ENCODE peak calls at places on chromosomes 12 and 14, in seven cellular contexts. P, H, F, G, X, B and A are unnamed samples.

GRCh38 chr12:111766608-111767361 is at the start of gene ALDH2:
- DNase-seq in B (peak; percentile 83), X (peak; percentile 93), P (peak; percentile 67), H (peak; percentile 43), F (peak; percentile 93), G (peak; percentile 88), A (peak; percentile 75)

GRCh38 chr12:12007001-12007712 is 63.6 kb upstream of the BCL2L14 start:
- DNase-seq in B (no peak), P (no peak), H (peak; percentile 25), X (no peak), F (no peak), G (no peak), A (peak; percentile 9)

GRCh38 chr12:123897221-123897620 is 75.4 kb downstream of the CCDC92 start:
- DNase-seq in F (no peak), H (peak; percentile 72), B (no peak), P (no peak), G (no peak), X (no peak), A (peak; percentile 23)

GRCh38 chr12:130521375-130522124 is 183.9 kb downstream of the PIWIL1 start:
- DNase-seq in F (no peak), B (no peak), G (no peak), H (no peak), X (no peak), P (no peak), A (no peak)

GRCh38 chr14:24233538-24233866 is 773 bp downstream of the GMPR2 start:
- DNase-seq in P (peak; percentile 12), G (no peak), B (no peak), H (no peak), F (peak; percentile 24), X (no peak), A (no peak)

GRCh38 chr12:92556141-92556540 is 146.6 kb upstream of the PLEKHG7 start:
- DNase-seq in G (no peak), P (no peak), H (no peak), X (no peak), B (no peak), F (no peak), A (no peak)

GRCh38 chr12:42935756-42936155 is 346.2 kb upstream of the PRICKLE1 start:
- DNase-seq in X (no peak), B (no peak), G (no peak), H (peak; percentile 78), P (no peak), F (no peak), A (peak; percentile 62)

GRCh38 chr12:96912261-96912660 is 5.2 kb downstream of the NEDD1 start:
- DNase-seq in B (no peak), H (no peak), F (no peak), X (no peak), G (no peak), P (no peak), A (no peak)

GRCh38 chr12:83015390-83016225 is 328.9 kb downstream of the TMTC2 start:
- DNase-seq in X (no peak), B (no peak), P (no peak), G (no peak), H (no peak), F (no peak), A (no peak)

GRCh38 chr14:105223260-105223659 is 25.1 kb upstream of the BTBD6 start:
- DNase-seq in H (no peak), X (no peak), G (no peak), F (no peak), B (no peak), P (peak; percentile 79), A (peak; percentile 51)
- H2BK120ac ChIP-seq in H (no peak overlapping the region), X (no peak overlapping the region), G (no peak overlapping the region), F (no peak overlapping the region), B (no peak overlapping the region), P (no peak overlapping the region), A (no peak overlapping the region)

GRCh38 chr12:47650469-47650868 is 55.4 kb downstream of the RPAP3 start:
- DNase-seq in X (no peak), F (no peak), B (no peak), G (no peak), H (peak; percentile 50), P (no peak), A (peak; percentile 72)

GRCh38 chr12:47648056-47648579 is 57.7 kb downstream of the RPAP3 start:
- DNase-seq in X (no peak), F (no peak), H (no peak), B (no peak), P (no peak), G (no peak), A (no peak)

GRCh38 chr12:47652491-47653234 is 53.2 kb downstream of the RPAP3 start:
- DNase-seq in H (no peak), P (no peak), X (no peak), F (peak; percentile 56), G (no peak), B (no peak), A (peak; percentile 20)

GRCh38 chr12:47651368-47652254 is 54.2 kb downstream of the RPAP3 start:
- DNase-seq in F (peak; percentile 72), X (peak; percentile 65), B (peak; percentile 17), H (peak; percentile 66), P (peak; percentile 51), G (no peak), A (peak; percentile 76)

GRCh38 chr12:47649381-47649780 is 56.4 kb downstream of the RPAP3 start:
- DNase-seq in F (no peak), P (peak; percentile 18), G (no peak), X (no peak), H (no peak), B (no peak), A (no peak)
- H2BK120ac ChIP-seq in F (no peak overlapping the region), P (no peak overlapping the region), G (no peak overlapping the region), X (no peak overlapping the region), H (no peak overlapping the region), B (no peak overlapping the region), A (no peak overlapping the region)

DNA sequence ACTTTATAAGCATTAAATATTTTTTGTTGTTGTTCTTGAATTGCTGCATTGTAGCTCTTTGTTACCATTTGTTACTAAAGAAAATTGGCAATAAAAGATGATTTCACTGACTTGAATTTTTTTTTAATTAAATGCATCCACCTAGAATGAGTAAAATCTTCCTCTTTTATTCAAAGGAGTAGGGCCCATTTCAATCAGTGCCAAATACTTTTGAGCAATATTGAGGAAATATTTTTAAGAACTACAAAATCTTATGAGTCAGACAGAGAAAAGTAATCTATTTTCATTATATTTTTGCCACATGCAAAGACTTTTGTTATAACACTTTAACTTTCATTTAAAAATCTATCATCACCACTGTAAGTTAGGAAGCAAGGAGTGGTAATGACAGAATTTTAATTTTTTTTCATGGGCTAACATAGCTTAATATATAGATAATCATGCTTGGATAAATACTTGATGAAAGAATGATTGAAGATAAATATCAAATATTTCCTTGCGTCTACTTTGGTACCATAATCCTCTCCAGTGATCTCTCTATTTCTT is 345.2 kb upstream of the KITLG start:
- DNase-seq in P (no peak), F (no peak), H (peak; percentile 7), G (no peak), X (no peak), B (no peak), A (no peak)
- H2BK120ac ChIP-seq in P (no peak overlapping the region), F (peak overlapping the region; percentile 45), H (peak overlapping the region; percentile 86), G (no peak overlapping the region), X (no peak overlapping the region), B (no peak overlapping the region), A (no peak overlapping the region)

GRCh38 chr12:108647936-108648287 is 14.2 kb upstream of the SELPLG start:
- DNase-seq in X (peak; percentile 37), P (no peak), B (no peak), F (no peak), H (no peak), G (no peak), A (no peak)

GRCh38 chr12:108650083-108650482 is 16.4 kb upstream of the SELPLG start:
- DNase-seq in G (no peak), X (no peak), F (no peak), P (no peak), H (no peak), B (no peak), A (no peak)

GRCh38 chr12:108649126-108649525 is 15.4 kb upstream of the SELPLG start:
- DNase-seq in B (no peak), H (peak; percentile 75), X (no peak), F (no peak), P (no peak), G (no peak), A (no peak)

GRCh38 chr12:108648371-108648770 is 14.7 kb upstream of the SELPLG start:
- DNase-seq in G (no peak), B (no peak), P (no peak), H (no peak), X (peak; percentile 20), F (no peak), A (no peak)

DNA sequence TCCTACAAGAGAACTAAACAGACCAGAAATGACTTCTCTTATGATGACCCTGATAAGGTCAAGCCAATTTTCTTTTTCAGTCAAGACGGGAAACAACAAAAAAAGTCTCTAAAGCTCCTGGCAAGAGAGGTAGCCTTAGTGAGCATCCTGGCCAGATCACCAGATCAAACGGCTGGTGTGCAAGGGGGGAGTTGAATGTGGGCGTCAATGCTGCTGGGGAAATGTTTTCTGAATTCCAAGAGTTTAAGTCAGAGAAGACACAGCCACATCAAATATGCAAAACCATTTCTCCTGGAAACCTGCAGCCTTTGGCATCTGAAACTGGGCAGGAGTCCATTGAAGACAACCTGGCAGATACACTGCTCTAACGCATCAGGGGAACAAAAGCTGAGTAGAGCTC is 16.0 kb upstream of the SELPLG start:
- DNase-seq in B (no peak), G (no peak), P (peak; percentile 26), X (no peak), H (peak; percentile 94), F (no peak), A (peak; percentile 48)
- H2BK120ac ChIP-seq in B (no peak overlapping the region), G (no peak overlapping the region), P (no peak overlapping the region), X (no peak overlapping the region), H (no peak overlapping the region), F (no peak overlapping the region), A (no peak overlapping the region)

DNA sequence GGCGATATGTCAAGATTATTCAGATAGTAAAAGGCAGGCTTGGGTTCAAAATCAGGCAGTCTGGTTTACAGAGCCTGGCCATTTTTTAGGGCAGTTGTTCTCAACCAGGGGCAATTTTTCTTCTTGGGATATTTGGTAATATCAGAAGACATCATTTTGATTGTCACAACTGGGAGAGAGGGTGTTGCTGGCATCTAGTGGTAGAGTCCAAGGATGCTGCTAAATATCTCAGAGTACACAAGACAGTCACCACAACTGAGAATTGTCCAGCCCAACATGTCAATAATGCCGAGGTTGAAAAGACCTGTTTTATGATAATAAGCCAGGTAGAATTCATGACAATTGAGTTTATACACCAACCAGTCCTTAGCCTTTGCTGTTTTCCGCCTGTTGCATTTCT is 733.9 kb downstream of the NRXN3 start:
- DNase-seq in F (no peak), B (no peak), P (no peak), X (no peak), G (no peak), H (no peak), A (no peak)
- H2BK120ac ChIP-seq in F (no peak overlapping the region), B (no peak overlapping the region), P (no peak overlapping the region), X (no peak overlapping the region), G (no peak overlapping the region), H (no peak overlapping the region), A (no peak overlapping the region)